ENCODE peak calls at places on chromosome 10, in six cellular contexts. One of them, this sample, is unnamed.
A peak's percentile ranks its signal among the peaks of the same experiment; 100 is the strongest.

GRCh38 chr10:89327803-89328441 is at the start of gene IFIT3:
- DNase-seq in mesendoderm: peak; percentile 72
- DNase-seq in IMR-90: peak; percentile 96
- DNase-seq in H1: no peak
- DNase-seq in mesenchymal stem cell: peak; percentile 94
- DNase-seq in trophoblast cell: peak; percentile 47
- DNase-seq in this sample: no peak

GRCh38 chr10:24642921-24643678 is 80.6 kb downstream of the ARHGAP21 start:
- DNase-seq in mesendoderm: peak; percentile 53
- DNase-seq in IMR-90: peak; percentile 88
- DNase-seq in H1: no peak
- DNase-seq in mesenchymal stem cell: peak; percentile 76
- DNase-seq in trophoblast cell: peak; percentile 91
- DNase-seq in this sample: no peak

GRCh38 chr10:80259405-80259871 is 30.0 kb downstream of the MAT1A start:
- DNase-seq in mesendoderm: peak; percentile 33
- DNase-seq in IMR-90: no peak
- DNase-seq in H1: no peak
- DNase-seq in mesenchymal stem cell: no peak
- DNase-seq in trophoblast cell: peak; percentile 67
- DNase-seq in this sample: no peak

GRCh38 chr10:61821153-61821552 is 80.3 kb upstream of the ARID5B start:
- DNase-seq in mesendoderm: peak; percentile 90
- DNase-seq in IMR-90: no peak
- DNase-seq in H1: no peak
- DNase-seq in mesenchymal stem cell: peak; percentile 47
- DNase-seq in trophoblast cell: peak; percentile 83
- DNase-seq in this sample: no peak

GRCh38 chr10:72086466-72087391 is 1.6 kb downstream of the SPOCK2 start:
- DNase-seq in mesendoderm: peak; percentile 60
- DNase-seq in IMR-90: peak; percentile 19
- DNase-seq in H1: peak; percentile 69
- DNase-seq in mesenchymal stem cell: no peak
- DNase-seq in trophoblast cell: no peak
- DNase-seq in this sample: peak; percentile 24

GRCh38 chr10:6667679-6668270 is 87.7 kb upstream of the PRKCQ start:
- DNase-seq in mesendoderm: peak; percentile 57
- DNase-seq in IMR-90: peak; percentile 43
- DNase-seq in H1: peak; percentile 59
- DNase-seq in mesenchymal stem cell: peak; percentile 49
- DNase-seq in trophoblast cell: peak; percentile 55
- DNase-seq in this sample: peak; percentile 12

GRCh38 chr10:71684356-71685173 is 35.0 kb downstream of the C10orf105 start:
- DNase-seq in mesendoderm: peak; percentile 47
- DNase-seq in IMR-90: no peak
- DNase-seq in H1: no peak
- DNase-seq in mesenchymal stem cell: no peak
- DNase-seq in trophoblast cell: no peak
- DNase-seq in this sample: no peak

GRCh38 chr10:86649471-86650150 is 4.7 kb upstream of the OPN4 start:
- DNase-seq in mesendoderm: no peak
- DNase-seq in IMR-90: no peak
- DNase-seq in H1: peak; percentile 47
- DNase-seq in mesenchymal stem cell: no peak
- DNase-seq in trophoblast cell: no peak
- DNase-seq in this sample: no peak

GRCh38 chr10:110226926-110227641 is 19.7 kb downstream of the MXI1 start:
- DNase-seq in mesendoderm: peak; percentile 59
- DNase-seq in IMR-90: peak; percentile 19
- DNase-seq in H1: peak; percentile 61
- DNase-seq in mesenchymal stem cell: peak; percentile 39
- DNase-seq in trophoblast cell: peak; percentile 27
- DNase-seq in this sample: no peak

GRCh38 chr10:71598673-71599072 is 120.9 kb downstream of the C10orf105 start:
- DNase-seq in mesendoderm: no peak
- DNase-seq in IMR-90: no peak
- DNase-seq in H1: no peak
- DNase-seq in mesenchymal stem cell: no peak
- DNase-seq in trophoblast cell: peak; percentile 64
- DNase-seq in this sample: no peak

GRCh38 chr10:97780991-97781540 is 9.3 kb upstream of the SFRP5 start:
- DNase-seq in mesendoderm: no peak
- DNase-seq in IMR-90: no peak
- DNase-seq in H1: no peak
- DNase-seq in mesenchymal stem cell: no peak
- DNase-seq in trophoblast cell: no peak
- DNase-seq in this sample: no peak

GRCh38 chr10:15387021-15387420 is 15.9 kb upstream of the FAM171A1 start:
- DNase-seq in mesendoderm: peak; percentile 69
- DNase-seq in IMR-90: no peak
- DNase-seq in H1: no peak
- DNase-seq in mesenchymal stem cell: no peak
- DNase-seq in trophoblast cell: no peak
- DNase-seq in this sample: no peak

GRCh38 chr10:110398419-110399162 is 93.9 kb upstream of the SMNDC1 start:
- DNase-seq in mesendoderm: peak; percentile 85
- DNase-seq in IMR-90: peak; percentile 98
- DNase-seq in H1: no peak
- DNase-seq in mesenchymal stem cell: peak; percentile 97
- DNase-seq in trophoblast cell: peak; percentile 52
- DNase-seq in this sample: no peak

GRCh38 chr10:12241810-12242529 is 46.0 kb downstream of the CDC123 start:
- DNase-seq in mesendoderm: no peak
- DNase-seq in IMR-90: peak; percentile 53
- DNase-seq in H1: no peak
- DNase-seq in mesenchymal stem cell: no peak
- DNase-seq in trophoblast cell: peak; percentile 14
- DNase-seq in this sample: no peak

GRCh38 chr10:48612241-48612943 is 7.5 kb upstream of the ARHGAP22 start:
- DNase-seq in mesendoderm: no peak
- DNase-seq in IMR-90: peak; percentile 38
- DNase-seq in H1: no peak
- DNase-seq in mesenchymal stem cell: no peak
- DNase-seq in trophoblast cell: peak; percentile 14
- DNase-seq in this sample: no peak

GRCh38 chr10:103273026-103273425 is 3.9 kb upstream of the INA start:
- DNase-seq in mesendoderm: peak; percentile 82
- DNase-seq in IMR-90: peak; percentile 97
- DNase-seq in H1: no peak
- DNase-seq in mesenchymal stem cell: peak; percentile 93
- DNase-seq in trophoblast cell: peak; percentile 87
- DNase-seq in this sample: no peak

GRCh38 chr10:71255817-71256660 is 43.7 kb downstream of the UNC5B start:
- DNase-seq in mesendoderm: no peak
- DNase-seq in IMR-90: peak; percentile 91
- DNase-seq in H1: no peak
- DNase-seq in mesenchymal stem cell: peak; percentile 82
- DNase-seq in trophoblast cell: no peak
- DNase-seq in this sample: no peak

GRCh38 chr10:94315975-94316464 is 46.7 kb downstream of the NOC3L start:
- DNase-seq in mesendoderm: no peak
- DNase-seq in IMR-90: peak; percentile 76
- DNase-seq in H1: no peak
- DNase-seq in mesenchymal stem cell: peak; percentile 68
- DNase-seq in trophoblast cell: peak; percentile 9
- DNase-seq in this sample: no peak

GRCh38 chr10:59173414-59173813 is 3.0 kb upstream of the PHYHIPL start:
- DNase-seq in mesendoderm: no peak
- DNase-seq in IMR-90: no peak
- DNase-seq in H1: no peak
- DNase-seq in mesenchymal stem cell: no peak
- DNase-seq in trophoblast cell: peak; percentile 95
- DNase-seq in this sample: no peak

GRCh38 chr10:124977161-124977560 is 35.2 kb downstream of the ZRANB1 start:
- DNase-seq in mesendoderm: no peak
- DNase-seq in IMR-90: no peak
- DNase-seq in H1: no peak
- DNase-seq in mesenchymal stem cell: no peak
- DNase-seq in trophoblast cell: no peak
- DNase-seq in this sample: no peak

GRCh38 chr10:124971276-124971675 is 29.4 kb downstream of the ZRANB1 start:
- DNase-seq in mesendoderm: no peak
- DNase-seq in IMR-90: no peak
- DNase-seq in H1: no peak
- DNase-seq in mesenchymal stem cell: no peak
- DNase-seq in trophoblast cell: no peak
- DNase-seq in this sample: no peak

GRCh38 chr10:124974131-124974530 is 32.2 kb downstream of the ZRANB1 start:
- DNase-seq in mesendoderm: no peak
- DNase-seq in IMR-90: no peak
- DNase-seq in H1: no peak
- DNase-seq in mesenchymal stem cell: no peak
- DNase-seq in trophoblast cell: no peak
- DNase-seq in this sample: no peak

GRCh38 chr10:124975977-124976514 is 34.1 kb downstream of the ZRANB1 start:
- DNase-seq in mesendoderm: no peak
- DNase-seq in IMR-90: no peak
- DNase-seq in H1: no peak
- DNase-seq in mesenchymal stem cell: no peak
- DNase-seq in trophoblast cell: no peak
- DNase-seq in this sample: no peak

GRCh38 chr10:124972637-124973036 is 30.7 kb downstream of the ZRANB1 start:
- DNase-seq in mesendoderm: no peak
- DNase-seq in IMR-90: no peak
- DNase-seq in H1: no peak
- DNase-seq in mesenchymal stem cell: no peak
- DNase-seq in trophoblast cell: no peak
- DNase-seq in this sample: no peak
- H3K4me1 ChIP-seq in mesendoderm: no peaks in the 10 kb centered on the region
- H3K4me1 ChIP-seq in IMR-90: peaks cover 9% of the 10 kb centered on the region
- H3K4me1 ChIP-seq in H1: no peaks in the 10 kb centered on the region
- H3K4me1 ChIP-seq in mesenchymal stem cell: peaks cover 10% of the 10 kb centered on the region
- H3K4me1 ChIP-seq in trophoblast cell: no peaks in the 10 kb centered on the region
- H3K4me1 ChIP-seq in this sample: no peaks in the 10 kb centered on the region

GRCh38 chr10:90913774-90914420 is 7.0 kb downstream of the ANKRD1 start:
- DNase-seq in mesendoderm: no peak
- DNase-seq in IMR-90: no peak
- DNase-seq in H1: no peak
- DNase-seq in mesenchymal stem cell: no peak
- DNase-seq in trophoblast cell: no peak
- DNase-seq in this sample: no peak
- H3K36me3 ChIP-seq in mesendoderm: no peaks in the 10 kb centered on the region
- H3K36me3 ChIP-seq in IMR-90: no peaks in the 10 kb centered on the region
- H3K36me3 ChIP-seq in H1: no peaks in the 10 kb centered on the region
- H3K36me3 ChIP-seq in mesenchymal stem cell: no peaks in the 10 kb centered on the region
- H3K36me3 ChIP-seq in trophoblast cell: peaks cover 7% of the 10 kb centered on the region
- H3K36me3 ChIP-seq in this sample: no peaks in the 10 kb centered on the region

GRCh38 chr10:63266337-63267327 is 133.5 kb downstream of the NRBF2 start:
- DNase-seq in mesendoderm: no peak
- DNase-seq in IMR-90: no peak
- DNase-seq in H1: no peak
- DNase-seq in mesenchymal stem cell: no peak
- DNase-seq in trophoblast cell: no peak
- DNase-seq in this sample: no peak

GRCh38 chr10:63267414-63268138 is 134.4 kb downstream of the NRBF2 start:
- DNase-seq in mesendoderm: peak; percentile 91
- DNase-seq in IMR-90: peak; percentile 94
- DNase-seq in H1: no peak
- DNase-seq in mesenchymal stem cell: peak; percentile 85
- DNase-seq in trophoblast cell: peak; percentile 48
- DNase-seq in this sample: no peak

GRCh38 chr10:63265646-63266207 is 132.6 kb downstream of the NRBF2 start:
- DNase-seq in mesendoderm: no peak
- DNase-seq in IMR-90: no peak
- DNase-seq in H1: no peak
- DNase-seq in mesenchymal stem cell: no peak
- DNase-seq in trophoblast cell: no peak
- DNase-seq in this sample: no peak

GRCh38 chr10:63268798-63269503 is 135.8 kb downstream of the NRBF2 start:
- DNase-seq in mesendoderm: peak; percentile 98
- DNase-seq in IMR-90: peak; percentile 97
- DNase-seq in H1: peak; percentile 68
- DNase-seq in mesenchymal stem cell: peak; percentile 99
- DNase-seq in trophoblast cell: peak; percentile 92
- DNase-seq in this sample: peak; percentile 67

GRCh38 chr10:63268139-63268797 is 135.1 kb downstream of the NRBF2 start:
- DNase-seq in mesendoderm: peak; percentile 55
- DNase-seq in IMR-90: peak; percentile 26
- DNase-seq in H1: no peak
- DNase-seq in mesenchymal stem cell: peak; percentile 66
- DNase-seq in trophoblast cell: no peak
- DNase-seq in this sample: no peak
- H3K23ac ChIP-seq in mesendoderm: no peak overlapping the region
- H3K23ac ChIP-seq in IMR-90: peak overlapping the region; percentile 97
- H3K23ac ChIP-seq in H1: no peak overlapping the region
- H3K23ac ChIP-seq in mesenchymal stem cell: no peak overlapping the region
- H3K23ac ChIP-seq in trophoblast cell: no peak overlapping the region
- H3K23ac ChIP-seq in this sample: no peak overlapping the region

DNA sequence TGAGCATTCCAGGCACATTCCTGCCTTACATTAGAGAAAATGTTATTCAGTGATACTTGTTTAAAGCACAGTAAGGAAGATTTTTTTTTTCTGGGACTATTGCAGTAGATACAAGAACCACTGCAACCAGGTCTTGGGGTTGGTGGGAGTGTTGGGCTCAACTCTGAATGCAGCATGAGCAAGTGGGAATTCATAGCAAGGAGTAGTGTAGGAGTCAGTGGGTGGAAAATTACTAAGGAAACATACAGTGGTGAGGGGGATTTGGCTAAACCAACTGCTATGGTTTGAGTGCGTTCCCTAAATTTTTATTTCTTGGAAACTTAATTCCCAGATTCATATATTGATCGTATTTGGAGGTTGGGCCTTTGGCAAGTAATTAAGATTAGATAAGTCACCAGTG is 22.4 kb downstream of the WAC start:
- DNase-seq in mesendoderm: peak; percentile 35
- DNase-seq in IMR-90: no peak
- DNase-seq in H1: no peak
- DNase-seq in mesenchymal stem cell: no peak
- DNase-seq in trophoblast cell: no peak
- DNase-seq in this sample: no peak
- H3K4me1 ChIP-seq in mesendoderm: peaks cover 18% of the 10 kb centered on the region
- H3K4me1 ChIP-seq in IMR-90: peaks cover 4% of the 10 kb centered on the region
- H3K4me1 ChIP-seq in H1: no peaks in the 10 kb centered on the region
- H3K4me1 ChIP-seq in mesenchymal stem cell: peaks cover 10% of the 10 kb centered on the region
- H3K4me1 ChIP-seq in trophoblast cell: peaks cover 6% of the 10 kb centered on the region
- H3K4me1 ChIP-seq in this sample: peaks cover 12% of the 10 kb centered on the region

This sample was measured in neuronal stem cell.